ENCODE peak calls at places on chromosomes 11 and 22, in four cellular contexts. U is IMR-90, G is neuronal stem cell, K is mesenchymal stem cell. D is an unnamed sample.

GRCh38 chr11:63802637-63803414 is 10.4 kb upstream of the SPINDOC start:
- DNase-seq in U (peak), G (peak), K (peak), D (no peak)

GRCh38 chr11:72353861-72354260 is 80.5 kb downstream of the CLPB start:
- DNase-seq in U (peak), G (no peak), K (no peak), D (no peak)

GRCh38 chr11:131914299-131914902 is 544.0 kb downstream of the NTM start:
- DNase-seq in U (peak), G (no peak), K (no peak), D (no peak)

GRCh38 chr11:101442171-101442570 is 141.6 kb downstream of the TRPC6 start:
- DNase-seq in U (peak), G (no peak), K (peak), D (no peak)

GRCh38 chr11:46378811-46379482 is 2.5 kb upstream of the MDK start:
- DNase-seq in U (no peak), G (no peak), K (no peak), D (no peak)

GRCh38 chr11:26088391-26088790 is 243.5 kb upstream of the ANO3 start:
- DNase-seq in U (peak), G (no peak), K (no peak), D (no peak)

GRCh38 chr11:10478066-10478465 is 23.0 kb downstream of the AMPD3 start:
- DNase-seq in U (no peak), G (no peak), K (no peak), D (no peak)

GRCh38 chr11:34938621-34939020 is 22.2 kb downstream of the PDHX start:
- DNase-seq in U (no peak), G (no peak), K (no peak), D (no peak)

GRCh38 chr22:46355369-46355995 is 20.0 kb downstream of the TRMU start:
- DNase-seq in U (peak), G (peak), K (peak), D (peak)

GRCh38 chr11:57566035-57566504 is 1.4 kb downstream of the UBE2L6 start:
- DNase-seq in U (peak), G (no peak), K (peak), D (no peak)

GRCh38 chr11:94766656-94767291 is 1.4 kb upstream of the AMOTL1 start:
- DNase-seq in U (no peak), G (no peak), K (peak), D (no peak)
- H3K14ac ChIP-seq in U (peak), G (no peak), K (no peak), D (no peak)

GRCh38 chr11:71249301-71249700 is 3.1 kb downstream of the SHANK2 start:
- DNase-seq in U (no peak), G (no peak), K (no peak), D (peak)

GRCh38 chr11:71248251-71248570 is 4.2 kb downstream of the SHANK2 start:
- DNase-seq in U (no peak), G (no peak), K (no peak), D (no peak)

GRCh38 chr11:71248656-71249055 is 3.7 kb downstream of the SHANK2 start:
- DNase-seq in U (no peak), G (no peak), K (no peak), D (peak)

GRCh38 chr11:71246559-71246958 is 5.8 kb downstream of the SHANK2 start:
- DNase-seq in U (no peak), G (no peak), K (no peak), D (peak)

DNA sequence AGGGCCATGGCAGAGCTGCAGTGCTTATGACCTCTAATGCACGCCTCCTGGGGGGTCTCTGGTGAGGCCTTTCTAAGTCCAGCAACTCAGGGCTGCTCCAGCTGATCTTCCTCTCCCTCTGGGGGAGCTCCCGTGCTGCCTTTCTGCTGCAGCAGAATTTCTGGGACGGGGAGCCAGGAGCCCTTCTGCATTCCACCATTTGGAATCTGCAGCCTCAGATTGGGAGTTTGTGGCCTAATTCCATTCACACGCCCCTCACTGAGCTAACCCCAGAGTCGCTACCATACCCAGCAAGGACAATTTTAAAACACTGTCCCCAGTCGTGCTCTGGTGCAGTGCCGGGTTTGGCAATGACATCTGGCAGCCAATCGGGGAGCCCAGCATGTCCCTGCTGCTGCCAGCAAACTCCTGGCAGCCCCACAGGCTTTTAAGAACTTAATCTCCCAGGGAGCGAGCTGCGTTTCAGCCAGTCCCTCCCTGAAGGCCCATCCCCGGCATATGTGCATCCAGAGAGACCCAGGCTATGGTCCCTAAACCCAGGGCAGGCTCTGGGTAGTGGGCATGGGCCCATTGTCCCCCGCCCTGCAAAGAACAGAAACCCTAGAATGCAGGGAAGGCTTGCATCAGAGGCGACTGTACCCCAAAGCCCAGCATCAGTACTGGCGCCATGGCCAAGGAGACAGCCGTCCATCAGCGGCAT is 4.7 kb downstream of the SHANK2 start:
- DNase-seq in U (no peak), G (no peak), K (peak), D (peak)
- H3K14ac ChIP-seq in U (no peak), G (no peak), K (no peak), D (no peak)

DNA sequence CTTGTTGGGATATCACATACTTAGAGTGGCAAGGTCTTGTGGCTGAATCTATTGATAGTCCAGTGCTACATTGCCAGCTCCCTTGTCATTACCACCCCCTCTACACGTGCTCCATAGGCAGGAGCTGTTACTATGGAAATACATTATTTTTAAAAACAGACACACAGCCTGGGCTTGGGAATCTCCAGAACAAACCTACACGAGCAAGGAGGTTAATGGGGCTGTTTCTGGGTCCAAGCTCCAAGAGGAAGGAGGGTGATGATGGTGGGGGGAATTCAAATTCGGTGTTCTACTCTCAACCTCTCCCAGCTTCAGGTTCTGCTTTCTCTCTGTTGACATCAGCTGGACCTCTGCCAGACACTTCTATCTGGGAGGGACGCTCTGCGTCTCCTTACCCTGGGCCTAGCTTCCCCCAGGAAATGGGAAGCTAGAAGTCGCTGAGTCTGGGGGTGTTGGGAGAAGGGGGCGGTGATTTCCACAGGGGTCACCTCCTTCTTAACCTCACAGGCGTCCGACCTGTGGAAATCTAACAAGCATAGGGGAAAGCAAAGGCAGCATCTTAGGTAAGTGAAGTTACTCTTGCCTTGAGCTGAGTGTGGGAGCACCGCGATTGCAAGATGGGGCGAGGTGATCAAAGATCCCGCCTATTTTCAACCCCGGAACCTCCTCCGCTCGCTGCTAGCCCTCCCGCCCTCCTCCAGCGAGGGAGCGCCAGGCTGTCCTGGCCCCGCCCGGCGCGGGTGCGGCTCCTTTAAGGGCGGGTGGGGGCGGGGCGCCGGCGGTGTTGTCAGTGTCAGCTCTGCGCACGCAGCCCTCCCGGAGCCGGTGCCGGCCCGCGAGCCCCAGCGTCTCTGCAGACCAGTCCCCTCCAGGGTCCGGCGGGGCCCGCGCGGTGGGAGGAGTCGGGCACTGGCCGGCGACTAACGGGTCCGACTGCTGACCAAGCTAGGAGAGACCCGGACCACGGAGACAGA is at the start of gene C2CD2L:
- DNase-seq in U (peak), G (peak), K (peak), D (peak)
- H3K14ac ChIP-seq in U (peak), G (no peak), K (peak), D (no peak)

DNA sequence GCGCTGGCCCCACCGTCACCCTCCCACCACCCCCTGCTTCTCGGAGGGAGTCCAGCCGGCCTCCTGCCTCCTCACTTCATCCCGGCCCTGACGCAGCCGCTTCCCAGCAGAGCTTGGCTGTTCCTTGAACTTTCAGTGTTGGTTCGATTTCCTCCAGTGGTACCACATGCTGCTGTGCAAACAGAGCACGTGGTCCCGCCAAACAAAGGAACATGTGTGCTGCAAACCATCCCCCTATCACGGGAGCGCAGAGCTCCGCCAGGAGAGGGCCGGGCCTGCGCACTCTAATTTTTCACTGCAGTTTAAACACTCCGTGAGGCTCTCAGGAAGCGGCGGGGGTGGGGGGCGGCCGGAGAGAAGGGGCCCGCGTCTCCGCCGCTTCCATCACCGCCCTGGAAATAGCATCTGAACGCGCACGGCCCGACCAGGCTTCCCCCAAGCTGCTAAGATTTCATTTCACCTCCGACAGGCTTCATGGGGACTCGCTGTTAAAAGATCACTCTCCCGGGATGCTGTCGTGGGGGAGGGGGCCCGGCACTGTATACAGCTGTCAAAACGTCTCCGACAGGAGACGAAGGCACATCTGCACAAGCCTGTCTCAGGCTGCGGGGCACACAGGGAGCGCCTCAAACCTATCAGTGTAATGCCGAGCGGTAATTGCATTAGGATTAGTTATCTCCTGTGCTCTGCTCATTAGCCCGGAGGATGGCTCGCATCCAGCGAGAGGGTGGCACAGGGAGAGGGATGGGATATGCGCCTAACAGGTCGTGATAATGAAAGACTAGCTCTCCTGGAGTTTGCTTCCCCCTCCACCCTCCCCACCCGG is 269.9 kb upstream of the SORL1-AS1 start:
- DNase-seq in U (peak), G (peak), K (peak), D (peak)
- H3K14ac ChIP-seq in U (peak), G (peak), K (no peak), D (peak)